ENCODE peak calls at places on chromosome 1, in six cellular contexts. Y is KG1, Q is H4, D is GM04504, Z is stromal cell of bone marrow, X is cardiac fibroblast. S is an unnamed sample.

GRCh38 chr1:12436817-12437599 is 181.0 kb downstream of the DHRS3 start:
- DNase-seq in Y (no peak), D (peak), Q (peak), Z (no peak), X (peak), S (no peak)

GRCh38 chr1:230828421-230828820 is 39.9 kb downstream of the C1orf198 start:
- DNase-seq in Z (no peak), Y (no peak), D (no peak), Q (no peak), X (no peak), S (no peak)

GRCh38 chr1:54810144-54810942 is 9.2 kb upstream of the TTC22 start:
- DNase-seq in Z (peak), Q (peak), D (peak), X (peak), Y (peak), S (peak)

GRCh38 chr1:111515291-111516007 is 12.0 kb upstream of the ADORA3 start:
- DNase-seq in Y (peak), D (no peak), X (peak), Z (no peak), Q (no peak), S (no peak)

GRCh38 chr1:244545511-244545910 is 84.4 kb downstream of the CATSPERE start:
- DNase-seq in Y (no peak), Z (no peak), Q (no peak), X (peak), D (no peak), S (peak)

GRCh38 chr1:2194898-2195673 is 514 bp upstream of the FAAP20 start:
- DNase-seq in Z (peak), Y (peak), D (peak), Q (peak), X (peak), S (peak)

GRCh38 chr1:100731309-100731708 is 11.8 kb downstream of the VCAM1 start:
- DNase-seq in X (no peak), Q (no peak), Z (no peak), D (no peak), Y (no peak), S (no peak)

GRCh38 chr1:2379733-2380404 is 11.5 kb downstream of the MORN1 start:
- DNase-seq in D (no peak), X (no peak), Y (no peak), Z (no peak), Q (no peak), S (no peak)

GRCh38 chr1:1597275-1597930 is 2.5 kb downstream of the FNDC10 start:
- DNase-seq in X (no peak), D (no peak), Z (no peak), Q (no peak), Y (no peak), S (no peak)

GRCh38 chr1:192739476-192740184 is 69.2 kb upstream of the RGS2 start:
- DNase-seq in X (no peak), Y (no peak), D (no peak), Z (no peak), Q (no peak), S (no peak)

GRCh38 chr1:84665703-84666317 is 24.5 kb downstream of the SSX2IP start:
- DNase-seq in Y (no peak), Q (no peak), D (no peak), X (no peak), Z (peak), S (no peak)

GRCh38 chr1:44707112-44707881 is 23.7 kb downstream of the RNU5D-1 start:
- DNase-seq in Q (peak), Y (no peak), X (peak), Z (peak), D (peak), S (no peak)

GRCh38 chr1:161216945-161217712 is 2.0 kb downstream of the FCER1G start:
- DNase-seq in Z (peak), D (no peak), X (peak), Q (no peak), Y (no peak), S (no peak)

GRCh38 chr1:169309178-169310166 is 58.1 kb downstream of the NME7 start:
- DNase-seq in Z (no peak), Q (no peak), D (no peak), X (no peak), Y (peak), S (no peak)

GRCh38 chr1:193971595-193971994 is 785.2 kb upstream of the B3GALT2 start:
- DNase-seq in X (peak), Z (no peak), Q (no peak), D (no peak), Y (no peak), S (no peak)

GRCh38 chr1:162697140-162697895 is 65.1 kb downstream of the DDR2 start:
- DNase-seq in Y (no peak), D (no peak), Q (no peak), X (no peak), Z (no peak), S (no peak)

GRCh38 chr1:188386161-188386560 is 1557.4 kb downstream of the PLA2G4A start:
- DNase-seq in Q (no peak), D (no peak), X (peak), Y (no peak), Z (no peak), S (peak)

GRCh38 chr1:19484793-19485361 is 462 bp downstream of the CAPZB start:
- DNase-seq in Q (no peak), Z (no peak), D (no peak), Y (no peak), X (no peak), S (no peak)

GRCh38 chr1:56034222-56034621 is 545.1 kb downstream of the PLPP3 start:
- DNase-seq in Q (no peak), Y (no peak), D (peak), Z (peak), X (peak), S (no peak)

GRCh38 chr1:28417441-28418277 is 48.1 kb downstream of the PHACTR4 start:
- DNase-seq in Y (no peak), D (no peak), Z (peak), Q (peak), X (peak), S (no peak)

GRCh38 chr1:92951141-92951582 is 10.1 kb downstream of the DIPK1A start:
- DNase-seq in Z (peak), D (peak), Q (peak), Y (no peak), X (peak), S (peak)

GRCh38 chr1:224211262-224211962 is 28.4 kb downstream of the DEGS1 start:
- DNase-seq in Q (no peak), Y (no peak), X (peak), D (peak), Z (peak), S (no peak)

GRCh38 chr1:71944006-71944405 is 338.3 kb downstream of the NEGR1 start:
- DNase-seq in X (no peak), Q (no peak), Z (no peak), D (no peak), Y (no peak), S (no peak)

GRCh38 chr1:24567792-24568388 is 12.0 kb downstream of the NCMAP start:
- DNase-seq in Z (no peak), Y (no peak), D (no peak), X (no peak), Q (peak), S (peak)

GRCh38 chr1:201791775-201792166 is 37.2 kb upstream of the IPO9 start:
- DNase-seq in X (peak), Z (peak), Y (no peak), D (peak), Q (no peak), S (no peak)

GRCh38 chr1:114033219-114033706 is 54.0 kb downstream of the OLFML3 start:
- DNase-seq in Q (no peak), Z (no peak), X (peak), Y (peak), D (no peak), S (no peak)

GRCh38 chr1:42176902-42177519 is 12.5 kb upstream of the GUCA2A start:
- DNase-seq in X (peak), Y (no peak), Z (peak), Q (no peak), D (no peak), S (peak)

GRCh38 chr1:45545019-45545493 is 5.6 kb upstream of the AKR1A1 start:
- DNase-seq in Q (no peak), X (no peak), Y (no peak), D (no peak), Z (no peak), S (no peak)

GRCh38 chr1:156419863-156420208 is 50.8 kb downstream of the RHBG start:
- DNase-seq in Y (no peak), Q (no peak), D (no peak), X (no peak), Z (no peak), S (no peak)